ENCODE peak calls at places on chromosomes 2 and 18, in five cellular contexts. One of them, this sample, is unnamed.

GRCh38 chr18:13137041-13137938 is 81.3 kb upstream of the LDLRAD4 start:
- DNase-seq in NB4: peak
- DNase-seq in lower leg skin: no peak
- DNase-seq in GM13977: peak
- DNase-seq in K562: no peak
- DNase-seq in this sample: no peak

GRCh38 chr2:127887452-127888219 is 1.9 kb upstream of the AMMECR1L start:
- DNase-seq in NB4: no peak
- DNase-seq in lower leg skin: no peak
- DNase-seq in GM13977: no peak
- DNase-seq in K562: no peak
- DNase-seq in this sample: no peak

GRCh38 chr2:241842067-241842415 is 16.7 kb downstream of the PDCD1 start:
- DNase-seq in NB4: peak
- DNase-seq in lower leg skin: no peak
- DNase-seq in GM13977: no peak
- DNase-seq in K562: no peak
- DNase-seq in this sample: no peak

GRCh38 chr2:34012728-34013302 is 413.7 kb upstream of the FAM98A start:
- DNase-seq in NB4: peak
- DNase-seq in lower leg skin: no peak
- DNase-seq in GM13977: peak
- DNase-seq in K562: no peak
- DNase-seq in this sample: no peak

GRCh38 chr2:219551863-219552381 is 8.1 kb downstream of the TMEM198 start:
- DNase-seq in NB4: no peak
- DNase-seq in lower leg skin: no peak
- DNase-seq in GM13977: no peak
- DNase-seq in K562: no peak
- DNase-seq in this sample: no peak

GRCh38 chr2:101697124-101697793 is at the start of gene MAP4K4:
- DNase-seq in NB4: peak
- DNase-seq in lower leg skin: peak
- DNase-seq in GM13977: peak
- DNase-seq in K562: peak
- DNase-seq in this sample: peak

GRCh38 chr2:144679942-144680341 is 160.0 kb upstream of the ZEB2 start:
- DNase-seq in NB4: no peak
- DNase-seq in lower leg skin: no peak
- DNase-seq in GM13977: no peak
- DNase-seq in K562: no peak
- DNase-seq in this sample: no peak

GRCh38 chr2:69214898-69215297 is 172.1 kb downstream of the GFPT1 start:
- DNase-seq in NB4: no peak
- DNase-seq in lower leg skin: no peak
- DNase-seq in GM13977: no peak
- DNase-seq in K562: no peak
- DNase-seq in this sample: no peak

GRCh38 chr2:190325588-190325987 is 6.0 kb upstream of the HIBCH start:
- DNase-seq in NB4: no peak
- DNase-seq in lower leg skin: no peak
- DNase-seq in GM13977: no peak
- DNase-seq in K562: no peak
- DNase-seq in this sample: no peak

GRCh38 chr2:225270861-225271260 is 128.6 kb upstream of the NYAP2 start:
- DNase-seq in NB4: peak
- DNase-seq in lower leg skin: no peak
- DNase-seq in GM13977: peak
- DNase-seq in K562: peak
- DNase-seq in this sample: no peak

GRCh38 chr2:231334179-231334930 is 61.2 kb upstream of the B3GNT7 start:
- DNase-seq in NB4: peak
- DNase-seq in lower leg skin: no peak
- DNase-seq in GM13977: no peak
- DNase-seq in K562: no peak
- DNase-seq in this sample: no peak

GRCh38 chr2:163657257-163657656 is 78.6 kb downstream of the FIGN start:
- DNase-seq in NB4: no peak
- DNase-seq in lower leg skin: no peak
- DNase-seq in GM13977: no peak
- DNase-seq in K562: no peak
- DNase-seq in this sample: no peak

GRCh38 chr2:211149731-211150130 is 593.3 kb downstream of the CPS1 start:
- DNase-seq in NB4: no peak
- DNase-seq in lower leg skin: no peak
- DNase-seq in GM13977: no peak
- DNase-seq in K562: no peak
- DNase-seq in this sample: no peak

GRCh38 chr2:219109468-219109867 is 48.7 kb upstream of the IHH start:
- DNase-seq in NB4: peak
- DNase-seq in lower leg skin: no peak
- DNase-seq in GM13977: no peak
- DNase-seq in K562: no peak
- DNase-seq in this sample: no peak

GRCh38 chr2:233807215-233807865 is 29.2 kb downstream of the MROH2A start:
- DNase-seq in NB4: no peak
- DNase-seq in lower leg skin: no peak
- DNase-seq in GM13977: no peak
- DNase-seq in K562: no peak
- DNase-seq in this sample: no peak
- TF ChIP-seq CTCF in NB4: no peak
- TF ChIP-seq CTCF in lower leg skin: no peak
- TF ChIP-seq CTCF in GM13977: peak
- TF ChIP-seq CTCF in K562: no peak
- TF ChIP-seq CTCF in this sample: no peak

GRCh38 chr2:98412751-98413445 is 31.8 kb upstream of the INPP4A start:
- DNase-seq in NB4: peak
- DNase-seq in lower leg skin: peak
- DNase-seq in GM13977: peak
- DNase-seq in K562: peak
- DNase-seq in this sample: no peak
- TF ChIP-seq CTCF in NB4: peak
- TF ChIP-seq CTCF in lower leg skin: no peak
- TF ChIP-seq CTCF in GM13977: peak
- TF ChIP-seq CTCF in K562: peak
- TF ChIP-seq CTCF in this sample: peak

DNA sequence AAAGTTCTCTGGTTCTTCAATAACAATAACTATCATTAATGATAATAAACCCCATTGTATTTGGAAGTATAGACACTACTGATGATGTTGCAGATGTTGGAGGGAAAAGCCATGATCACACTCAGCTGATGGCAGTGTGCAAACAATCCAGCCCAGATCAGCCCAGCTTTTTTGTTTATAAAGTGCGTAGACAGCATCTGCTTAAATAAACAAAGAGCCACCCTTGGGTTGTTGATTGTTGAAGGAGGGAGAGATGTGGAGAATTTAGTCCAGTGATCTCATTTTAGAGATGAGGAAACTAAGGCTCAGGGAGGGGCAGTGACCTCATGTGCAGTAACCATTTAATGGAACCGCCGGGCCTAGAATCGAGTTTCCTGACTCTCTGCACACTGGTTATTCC is 56.0 kb upstream of the MEX3C start:
- DNase-seq in NB4: no peak
- DNase-seq in lower leg skin: no peak
- DNase-seq in GM13977: no peak
- DNase-seq in K562: no peak
- DNase-seq in this sample: no peak
- TF ChIP-seq CTCF in NB4: no peak
- TF ChIP-seq CTCF in lower leg skin: no peak
- TF ChIP-seq CTCF in GM13977: no peak
- TF ChIP-seq CTCF in K562: no peak
- TF ChIP-seq CTCF in this sample: no peak

GRCh38 chr18:43661570-43661969 is 384.3 kb upstream of the SYT4 start:
- DNase-seq in NB4: peak
- DNase-seq in lower leg skin: no peak
- DNase-seq in GM13977: no peak
- DNase-seq in K562: no peak
- DNase-seq in this sample: no peak
- TF ChIP-seq CTCF in NB4: peak
- TF ChIP-seq CTCF in lower leg skin: no peak
- TF ChIP-seq CTCF in GM13977: peak
- TF ChIP-seq CTCF in K562: no peak
- TF ChIP-seq CTCF in this sample: no peak

DNA sequence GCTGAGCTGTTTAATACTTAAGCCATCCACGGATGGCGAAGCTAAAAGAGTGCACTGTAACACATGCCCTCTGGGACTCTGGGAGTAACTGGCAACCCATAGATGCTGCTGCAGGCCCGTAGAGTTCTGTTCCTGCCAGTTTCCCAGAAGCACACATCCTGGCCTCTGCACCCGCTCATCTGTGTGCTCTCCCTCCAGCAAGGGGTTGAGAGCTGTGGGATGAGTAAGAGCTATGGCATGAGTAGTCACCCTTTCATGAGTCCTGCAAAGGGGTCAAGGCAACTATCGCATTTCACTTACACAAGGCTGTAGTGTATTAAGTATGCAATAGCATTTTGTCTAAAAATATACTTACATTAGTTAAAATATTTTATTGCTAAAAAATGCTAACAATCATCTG is 1341.8 kb upstream of the NXPH2 start:
- DNase-seq in NB4: no peak
- DNase-seq in lower leg skin: no peak
- DNase-seq in GM13977: no peak
- DNase-seq in K562: no peak
- DNase-seq in this sample: no peak
- TF ChIP-seq CTCF in NB4: no peak
- TF ChIP-seq CTCF in lower leg skin: no peak
- TF ChIP-seq CTCF in GM13977: no peak
- TF ChIP-seq CTCF in K562: no peak
- TF ChIP-seq CTCF in this sample: no peak

DNA sequence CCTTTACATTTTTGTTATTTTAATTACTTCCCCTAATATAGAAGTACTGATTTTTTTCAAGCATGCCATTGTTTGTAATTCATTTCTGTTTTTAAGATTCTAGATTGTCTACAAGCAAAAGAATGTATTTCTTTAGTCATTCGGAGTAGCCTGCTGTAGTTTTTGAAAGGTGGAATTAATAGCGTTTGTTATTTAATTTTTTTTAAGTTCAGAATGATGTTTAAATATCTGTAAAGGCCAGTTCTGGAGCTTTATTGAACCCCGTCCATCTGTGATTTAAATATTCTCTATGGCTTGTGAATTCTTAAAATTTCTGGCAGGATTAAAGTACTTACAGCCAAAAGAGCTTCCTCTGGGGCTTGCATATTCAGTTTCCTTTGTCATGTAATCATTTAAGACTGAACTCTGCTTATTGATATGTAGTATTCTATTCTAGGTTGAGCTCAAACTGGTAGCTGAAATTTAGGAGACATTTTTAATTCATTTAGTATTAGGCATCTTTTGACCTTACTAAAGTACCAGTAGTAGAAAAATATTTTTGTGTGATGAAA is 5.2 kb downstream of the TGIF1 start:
- DNase-seq in NB4: no peak
- DNase-seq in lower leg skin: no peak
- DNase-seq in GM13977: no peak
- DNase-seq in K562: no peak
- DNase-seq in this sample: no peak
- TF ChIP-seq CTCF in NB4: no peak
- TF ChIP-seq CTCF in lower leg skin: no peak
- TF ChIP-seq CTCF in GM13977: no peak
- TF ChIP-seq CTCF in K562: no peak
- TF ChIP-seq CTCF in this sample: no peak

DNA sequence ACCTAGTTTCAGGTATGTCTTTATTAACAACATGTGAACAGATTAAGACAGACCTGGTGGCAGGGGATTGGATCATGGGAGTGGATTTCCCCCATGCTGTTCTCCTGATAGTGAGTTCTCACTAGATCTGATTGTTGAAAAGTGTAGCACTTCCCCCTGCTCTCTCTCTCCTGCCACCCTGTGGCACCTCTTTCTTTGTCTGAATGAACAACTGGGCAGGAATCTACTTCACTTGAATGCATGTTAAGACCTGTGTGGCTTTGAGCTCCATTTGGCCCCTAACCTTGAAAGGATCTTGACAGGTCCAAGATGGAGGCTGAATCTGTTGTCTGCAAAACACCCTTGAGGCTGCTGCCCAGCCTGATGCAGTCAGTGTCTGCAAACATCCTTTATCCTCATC is 194.4 kb downstream of the RNF144A start:
- DNase-seq in NB4: no peak
- DNase-seq in lower leg skin: no peak
- DNase-seq in GM13977: no peak
- DNase-seq in K562: no peak
- DNase-seq in this sample: no peak
- TF ChIP-seq CTCF in NB4: no peak
- TF ChIP-seq CTCF in lower leg skin: no peak
- TF ChIP-seq CTCF in GM13977: no peak
- TF ChIP-seq CTCF in K562: no peak
- TF ChIP-seq CTCF in this sample: no peak

GRCh38 chr2:149038442-149039212 is at the start of gene LYPD6B:
- DNase-seq in NB4: peak
- DNase-seq in lower leg skin: no peak
- DNase-seq in GM13977: peak
- DNase-seq in K562: peak
- DNase-seq in this sample: no peak

GRCh38 chr2:149039213-149039724 is 770 bp downstream of the LYPD6B start:
- DNase-seq in NB4: no peak
- DNase-seq in lower leg skin: no peak
- DNase-seq in GM13977: no peak
- DNase-seq in K562: no peak
- DNase-seq in this sample: no peak

GRCh38 chr2:149040451-149040850 is 2.0 kb downstream of the LYPD6B start:
- DNase-seq in NB4: peak
- DNase-seq in lower leg skin: no peak
- DNase-seq in GM13977: peak
- DNase-seq in K562: peak
- DNase-seq in this sample: no peak

GRCh38 chr2:149036507-149037293 is 1.8 kb upstream of the LYPD6B start:
- DNase-seq in NB4: no peak
- DNase-seq in lower leg skin: no peak
- DNase-seq in GM13977: no peak
- DNase-seq in K562: no peak
- DNase-seq in this sample: no peak

GRCh38 chr2:149037851-149038250 is 648 bp upstream of the LYPD6B start:
- DNase-seq in NB4: no peak
- DNase-seq in lower leg skin: no peak
- DNase-seq in GM13977: no peak
- DNase-seq in K562: no peak
- DNase-seq in this sample: no peak
- TF ChIP-seq CTCF in NB4: no peak
- TF ChIP-seq CTCF in lower leg skin: no peak
- TF ChIP-seq CTCF in GM13977: no peak
- TF ChIP-seq CTCF in K562: no peak
- TF ChIP-seq CTCF in this sample: no peak

DNA sequence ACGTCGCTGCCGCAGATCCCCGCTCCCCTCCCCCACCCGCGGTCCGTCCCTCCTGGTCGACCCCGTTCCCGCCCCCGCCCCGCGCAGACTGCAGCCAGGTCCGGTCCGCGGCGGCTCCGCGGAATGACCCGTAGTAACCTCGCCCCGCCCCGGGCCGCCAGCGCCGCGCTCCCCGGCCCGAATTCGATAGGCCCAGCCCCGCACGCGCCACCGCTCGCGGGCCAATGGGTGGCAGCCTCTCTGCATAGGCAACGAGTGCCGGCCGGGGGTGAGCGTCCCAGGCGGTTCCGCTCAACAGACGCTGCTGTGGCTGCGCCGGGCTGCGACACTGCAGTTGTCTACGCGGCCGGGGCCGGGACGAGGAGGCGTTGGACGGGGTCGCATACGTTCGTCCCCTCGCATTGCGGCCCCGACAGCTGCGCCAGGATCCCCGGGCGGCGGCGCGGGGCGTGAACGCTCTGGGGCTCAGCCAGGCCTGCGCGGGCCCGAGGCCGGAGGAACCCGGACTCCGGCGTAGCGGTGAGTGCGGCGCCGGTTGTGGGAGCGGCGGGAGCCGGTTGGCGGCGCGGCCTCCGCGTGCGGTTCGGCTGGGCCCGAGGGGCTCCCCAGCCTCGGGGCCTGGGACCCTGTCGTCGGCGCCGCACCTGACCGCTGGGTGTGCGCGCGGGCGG is at the start of gene ACSL3:
- DNase-seq in NB4: peak
- DNase-seq in lower leg skin: peak
- DNase-seq in GM13977: peak
- DNase-seq in K562: peak
- DNase-seq in this sample: peak
- TF ChIP-seq CTCF in NB4: no peak
- TF ChIP-seq CTCF in lower leg skin: no peak
- TF ChIP-seq CTCF in GM13977: no peak
- TF ChIP-seq CTCF in K562: no peak
- TF ChIP-seq CTCF in this sample: peak